ENCODE peak calls at places on chromosomes 3 and 15, in five cellular contexts. One of them, this sample, is unnamed.
A peak's percentile ranks its signal among the peaks of the same experiment; 100 is the strongest.

GRCh38 chr3:14175383-14176037 is 2.9 kb downstream of the XPC start:
- DNase-seq in heart left ventricle: no peak
- DNase-seq in mammary epithelial cell: peak; percentile 25
- DNase-seq in fibroblast of the aortic adventitia: peak; percentile 30
- DNase-seq in K562: peak; percentile 56
- DNase-seq in this sample: no peak

GRCh38 chr15:40075298-40076044 is 33.2 kb downstream of the BMF start:
- DNase-seq in heart left ventricle: no peak
- DNase-seq in mammary epithelial cell: no peak
- DNase-seq in fibroblast of the aortic adventitia: no peak
- DNase-seq in K562: peak; percentile 55
- DNase-seq in this sample: no peak

GRCh38 chr3:100033184-100033583 is 81.1 kb downstream of the FILIP1L start:
- DNase-seq in fibroblast of the aortic adventitia: peak; percentile 95
- DNase-seq in K562: no peak
- DNase-seq in heart left ventricle: no peak
- DNase-seq in mammary epithelial cell: peak; percentile 83
- DNase-seq in this sample: no peak

GRCh38 chr3:182585532-182586150 is 207.7 kb upstream of the ATP11B start:
- DNase-seq in fibroblast of the aortic adventitia: no peak
- DNase-seq in mammary epithelial cell: no peak
- DNase-seq in heart left ventricle: no peak
- DNase-seq in K562: no peak
- DNase-seq in this sample: no peak

GRCh38 chr15:97140216-97140615 is 809.7 kb downstream of the NR2F2 start:
- DNase-seq in fibroblast of the aortic adventitia: no peak
- DNase-seq in mammary epithelial cell: no peak
- DNase-seq in heart left ventricle: no peak
- DNase-seq in K562: no peak
- DNase-seq in this sample: no peak

GRCh38 chr3:193240850-193241706 is at the start of gene PLAAT1:
- DNase-seq in mammary epithelial cell: peak; percentile 46
- DNase-seq in K562: peak; percentile 76
- DNase-seq in heart left ventricle: peak; percentile 78
- DNase-seq in fibroblast of the aortic adventitia: peak; percentile 9
- DNase-seq in this sample: peak; percentile 72

GRCh38 chr3:89000886-89001285 is 106.5 kb upstream of the EPHA3 start:
- DNase-seq in K562: no peak
- DNase-seq in mammary epithelial cell: peak; percentile 31
- DNase-seq in heart left ventricle: no peak
- DNase-seq in fibroblast of the aortic adventitia: no peak
- DNase-seq in this sample: no peak

GRCh38 chr15:85621096-85621495 is 173.6 kb downstream of the KLHL25 start:
- DNase-seq in heart left ventricle: no peak
- DNase-seq in mammary epithelial cell: no peak
- DNase-seq in fibroblast of the aortic adventitia: peak; percentile 52
- DNase-seq in K562: no peak
- DNase-seq in this sample: no peak

GRCh38 chr3:31247850-31248618 is 284.7 kb upstream of the STT3B start:
- DNase-seq in heart left ventricle: no peak
- DNase-seq in K562: no peak
- DNase-seq in mammary epithelial cell: peak; percentile 70
- DNase-seq in fibroblast of the aortic adventitia: no peak
- DNase-seq in this sample: no peak

GRCh38 chr3:45760878-45761711 is 35.2 kb downstream of the SLC6A20 start:
- DNase-seq in mammary epithelial cell: peak; percentile 26
- DNase-seq in fibroblast of the aortic adventitia: peak; percentile 79
- DNase-seq in heart left ventricle: no peak
- DNase-seq in K562: peak; percentile 71
- DNase-seq in this sample: peak; percentile 68

GRCh38 chr15:41866263-41866703 is 27.6 kb downstream of the SPTBN5 start:
- DNase-seq in K562: peak; percentile 26
- DNase-seq in fibroblast of the aortic adventitia: no peak
- DNase-seq in heart left ventricle: no peak
- DNase-seq in mammary epithelial cell: no peak
- DNase-seq in this sample: no peak

GRCh38 chr3:56205406-56205805 is 262.9 kb downstream of the ERC2 start:
- DNase-seq in K562: no peak
- DNase-seq in heart left ventricle: no peak
- DNase-seq in fibroblast of the aortic adventitia: no peak
- DNase-seq in mammary epithelial cell: no peak
- DNase-seq in this sample: no peak

GRCh38 chr3:105829879-105830622 is 38.8 kb downstream of the CBLB start:
- DNase-seq in fibroblast of the aortic adventitia: no peak
- DNase-seq in heart left ventricle: no peak
- DNase-seq in mammary epithelial cell: peak; percentile 53
- DNase-seq in K562: no peak
- DNase-seq in this sample: no peak

GRCh38 chr15:29805043-29805707 is 17.1 kb downstream of the TJP1 start:
- DNase-seq in fibroblast of the aortic adventitia: peak; percentile 92
- DNase-seq in heart left ventricle: no peak
- DNase-seq in mammary epithelial cell: peak; percentile 84
- DNase-seq in K562: no peak
- DNase-seq in this sample: no peak

GRCh38 chr3:160050019-160050418 is 61.4 kb downstream of the IL12A start:
- DNase-seq in heart left ventricle: no peak
- DNase-seq in fibroblast of the aortic adventitia: no peak
- DNase-seq in K562: no peak
- DNase-seq in mammary epithelial cell: no peak
- DNase-seq in this sample: no peak

GRCh38 chr3:8501388-8502131 is at the start of gene LMCD1:
- DNase-seq in heart left ventricle: peak; percentile 98
- DNase-seq in K562: peak; percentile 67
- DNase-seq in fibroblast of the aortic adventitia: peak; percentile 94
- DNase-seq in mammary epithelial cell: peak; percentile 95
- DNase-seq in this sample: peak; percentile 94

GRCh38 chr3:134797080-134797801 is 2.2 kb downstream of the EPHB1 start:
- DNase-seq in fibroblast of the aortic adventitia: peak; percentile 5
- DNase-seq in K562: no peak
- DNase-seq in mammary epithelial cell: no peak
- DNase-seq in heart left ventricle: no peak
- DNase-seq in this sample: peak; percentile 35

GRCh38 chr3:133745981-133746721 is at the start of gene TF:
- DNase-seq in heart left ventricle: peak; percentile 67
- DNase-seq in mammary epithelial cell: no peak
- DNase-seq in K562: no peak
- DNase-seq in fibroblast of the aortic adventitia: no peak
- DNase-seq in this sample: peak; percentile 29

GRCh38 chr3:87575538-87575937 is 299.2 kb upstream of the POU1F1 start:
- DNase-seq in fibroblast of the aortic adventitia: no peak
- DNase-seq in heart left ventricle: no peak
- DNase-seq in K562: no peak
- DNase-seq in mammary epithelial cell: no peak
- DNase-seq in this sample: no peak

GRCh38 chr15:93111451-93111850 is 22.4 kb upstream of the RGMA start:
- DNase-seq in fibroblast of the aortic adventitia: no peak
- DNase-seq in mammary epithelial cell: no peak
- DNase-seq in K562: no peak
- DNase-seq in heart left ventricle: no peak
- DNase-seq in this sample: no peak

GRCh38 chr15:37098468-37099320 is 1.7 kb downstream of the MEIS2 start:
- DNase-seq in fibroblast of the aortic adventitia: no peak
- DNase-seq in K562: peak; percentile 48
- DNase-seq in heart left ventricle: no peak
- DNase-seq in mammary epithelial cell: peak; percentile 47
- DNase-seq in this sample: peak; percentile 62

GRCh38 chr3:138173769-138174420 is 826 bp downstream of the DBR1 start:
- DNase-seq in mammary epithelial cell: no peak
- DNase-seq in fibroblast of the aortic adventitia: peak; percentile 12
- DNase-seq in heart left ventricle: no peak
- DNase-seq in K562: peak; percentile 18
- DNase-seq in this sample: no peak

GRCh38 chr15:100764778-100765457 is 114.7 kb upstream of the ALDH1A3 start:
- DNase-seq in heart left ventricle: no peak
- DNase-seq in mammary epithelial cell: no peak
- DNase-seq in K562: no peak
- DNase-seq in fibroblast of the aortic adventitia: peak; percentile 78
- DNase-seq in this sample: no peak

GRCh38 chr3:4394048-4394447 is 73.0 kb downstream of the SUMF1 start:
- DNase-seq in K562: no peak
- DNase-seq in heart left ventricle: no peak
- DNase-seq in fibroblast of the aortic adventitia: no peak
- DNase-seq in mammary epithelial cell: no peak
- DNase-seq in this sample: no peak

GRCh38 chr3:30475038-30475808 is 131.2 kb upstream of the TGFBR2 start:
- DNase-seq in mammary epithelial cell: peak; percentile 79
- DNase-seq in K562: no peak
- DNase-seq in fibroblast of the aortic adventitia: no peak
- DNase-seq in heart left ventricle: no peak
- DNase-seq in this sample: no peak

GRCh38 chr3:64900916-64901903 is 213.4 kb upstream of the ADAMTS9 start:
- DNase-seq in heart left ventricle: no peak
- DNase-seq in mammary epithelial cell: no peak
- DNase-seq in K562: no peak
- DNase-seq in fibroblast of the aortic adventitia: peak; percentile 57
- DNase-seq in this sample: no peak

GRCh38 chr3:192212979-192213378 is 514.4 kb downstream of the FGF12 start:
- DNase-seq in mammary epithelial cell: no peak
- DNase-seq in heart left ventricle: no peak
- DNase-seq in K562: no peak
- DNase-seq in fibroblast of the aortic adventitia: no peak
- DNase-seq in this sample: no peak

GRCh38 chr15:95368211-95368610 is 962.3 kb upstream of the NR2F2 start:
- DNase-seq in K562: no peak
- DNase-seq in heart left ventricle: no peak
- DNase-seq in mammary epithelial cell: no peak
- DNase-seq in fibroblast of the aortic adventitia: no peak
- DNase-seq in this sample: peak; percentile 13

GRCh38 chr15:40266828-40267304 is 16.0 kb downstream of the ANKRD63 start:
- DNase-seq in K562: peak; percentile 86
- DNase-seq in mammary epithelial cell: peak; percentile 96
- DNase-seq in heart left ventricle: no peak
- DNase-seq in fibroblast of the aortic adventitia: peak; percentile 92
- DNase-seq in this sample: no peak

GRCh38 chr15:36465304-36465703 is 114.1 kb upstream of the CDIN1 start:
- DNase-seq in fibroblast of the aortic adventitia: no peak
- DNase-seq in heart left ventricle: no peak
- DNase-seq in mammary epithelial cell: no peak
- DNase-seq in K562: no peak
- DNase-seq in this sample: no peak

GRCh38 chr3:110608566-110608965 is 463.1 kb upstream of the NECTIN3 start:
- DNase-seq in heart left ventricle: no peak
- DNase-seq in fibroblast of the aortic adventitia: peak; percentile 64
- DNase-seq in mammary epithelial cell: no peak
- DNase-seq in K562: no peak
- DNase-seq in this sample: no peak

GRCh38 chr3:15220056-15220455 is 14.0 kb downstream of the CAPN7 start:
- DNase-seq in heart left ventricle: no peak
- DNase-seq in K562: no peak
- DNase-seq in mammary epithelial cell: peak; percentile 28
- DNase-seq in fibroblast of the aortic adventitia: no peak
- DNase-seq in this sample: no peak

GRCh38 chr15:48861813-48862431 is 16.0 kb upstream of the EID1 start:
- DNase-seq in heart left ventricle: no peak
- DNase-seq in K562: peak; percentile 76
- DNase-seq in fibroblast of the aortic adventitia: peak; percentile 88
- DNase-seq in mammary epithelial cell: peak; percentile 38
- DNase-seq in this sample: peak; percentile 54

GRCh38 chr3:117018622-117019021 is 309.0 kb downstream of the TUSC7 start:
- DNase-seq in heart left ventricle: no peak
- DNase-seq in mammary epithelial cell: no peak
- DNase-seq in K562: no peak
- DNase-seq in fibroblast of the aortic adventitia: no peak
- DNase-seq in this sample: no peak

GRCh38 chr3:117019082-117019713 is 309.6 kb downstream of the TUSC7 start:
- DNase-seq in heart left ventricle: no peak
- DNase-seq in mammary epithelial cell: peak; percentile 28
- DNase-seq in K562: peak; percentile 16
- DNase-seq in fibroblast of the aortic adventitia: peak; percentile 79
- DNase-seq in this sample: peak; percentile 65

GRCh38 chr3:117017135-117017990 is 307.8 kb downstream of the TUSC7 start:
- DNase-seq in mammary epithelial cell: no peak
- DNase-seq in heart left ventricle: no peak
- DNase-seq in fibroblast of the aortic adventitia: peak; percentile 48
- DNase-seq in K562: no peak
- DNase-seq in this sample: no peak

GRCh38 chr3:117011687-117012250 is 302.2 kb downstream of the TUSC7 start:
- DNase-seq in fibroblast of the aortic adventitia: peak; percentile 80
- DNase-seq in K562: no peak
- DNase-seq in heart left ventricle: no peak
- DNase-seq in mammary epithelial cell: no peak
- DNase-seq in this sample: no peak

DNA sequence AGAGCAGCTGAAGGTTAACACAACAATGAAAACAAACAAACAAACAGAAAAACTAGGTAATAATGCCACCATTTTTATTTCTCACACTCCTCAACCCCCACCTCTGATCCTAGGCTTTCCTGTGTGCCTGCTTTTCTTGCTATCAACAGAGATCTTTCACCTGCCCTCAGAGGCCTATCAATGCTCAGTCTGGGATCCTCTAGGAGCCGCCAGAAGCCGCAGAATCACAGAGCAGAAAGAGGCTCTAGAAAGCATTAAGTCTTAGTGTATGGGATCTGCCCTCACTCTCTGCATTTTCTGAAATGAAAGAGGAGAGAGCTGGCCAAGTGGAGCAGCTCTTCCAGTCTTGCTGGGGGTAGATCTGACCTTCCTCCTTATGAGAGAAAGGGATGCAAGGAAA is 306.8 kb downstream of the TUSC7 start:
- DNase-seq in mammary epithelial cell: no peak
- DNase-seq in heart left ventricle: no peak
- DNase-seq in K562: no peak
- DNase-seq in fibroblast of the aortic adventitia: no peak
- DNase-seq in this sample: no peak
- TF ChIP-seq CTCF in mammary epithelial cell: no peak
- TF ChIP-seq CTCF in heart left ventricle: no peak
- TF ChIP-seq CTCF in K562: no peak
- TF ChIP-seq CTCF in fibroblast of the aortic adventitia: no peak
- TF ChIP-seq CTCF in this sample: no peak

GRCh38 chr15:38683382-38684242 is 119.0 kb upstream of the RASGRP1 start:
- DNase-seq in K562: peak; percentile 62
- DNase-seq in fibroblast of the aortic adventitia: peak; percentile 69
- DNase-seq in heart left ventricle: no peak
- DNase-seq in mammary epithelial cell: peak; percentile 32
- DNase-seq in this sample: peak; percentile 62
- TF ChIP-seq CTCF in K562: peak; percentile 63
- TF ChIP-seq CTCF in fibroblast of the aortic adventitia: peak; percentile 81
- TF ChIP-seq CTCF in heart left ventricle: peak; percentile 67
- TF ChIP-seq CTCF in mammary epithelial cell: peak; percentile 86
- TF ChIP-seq CTCF in this sample: peak; percentile 76

GRCh38 chr15:74633781-74634180 is 18.1 kb downstream of the CLK3 start:
- DNase-seq in K562: no peak
- DNase-seq in mammary epithelial cell: no peak
- DNase-seq in heart left ventricle: no peak
- DNase-seq in fibroblast of the aortic adventitia: no peak
- DNase-seq in this sample: no peak
- TF ChIP-seq CTCF in K562: no peak
- TF ChIP-seq CTCF in mammary epithelial cell: no peak
- TF ChIP-seq CTCF in heart left ventricle: no peak
- TF ChIP-seq CTCF in fibroblast of the aortic adventitia: no peak
- TF ChIP-seq CTCF in this sample: no peak

DNA sequence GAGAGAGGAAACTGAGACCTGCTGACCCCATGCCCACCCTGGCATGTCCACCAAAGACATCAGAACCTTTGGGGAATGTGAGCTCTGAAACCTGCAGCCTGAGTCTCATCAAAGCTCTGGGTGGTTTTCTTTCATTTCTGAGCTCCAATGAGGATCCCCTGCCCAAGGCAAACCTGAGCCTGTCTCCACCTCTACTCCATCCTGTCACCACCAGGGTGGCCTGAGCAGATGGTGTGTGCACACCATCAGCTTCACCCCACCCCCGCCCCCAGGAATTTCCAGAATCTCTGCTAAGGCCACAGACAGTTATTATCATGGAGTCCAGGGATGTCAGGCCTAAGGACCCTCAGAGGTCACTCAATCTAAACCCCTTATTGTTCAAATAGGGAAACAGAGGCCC is 1.3 kb downstream of the XIRP1 start:
- DNase-seq in heart left ventricle: no peak
- DNase-seq in K562: no peak
- DNase-seq in fibroblast of the aortic adventitia: no peak
- DNase-seq in mammary epithelial cell: no peak
- DNase-seq in this sample: no peak
- TF ChIP-seq CTCF in heart left ventricle: no peak
- TF ChIP-seq CTCF in K562: no peak
- TF ChIP-seq CTCF in fibroblast of the aortic adventitia: no peak
- TF ChIP-seq CTCF in mammary epithelial cell: no peak
- TF ChIP-seq CTCF in this sample: no peak